ENCODE peak calls at places on chromosomes 2 and 18, in six cellular contexts. W is stimulated activated CD4-positive, alpha-beta T cell treated with anti-CD3 and anti-CD28 coated beads, Interleukin-2, amount 100 ng/mL, for 48 hours; Q is anterior cingulate cortex; Z is activated CD8-positive, alpha-beta memory T cell treated with anti-CD3 and anti-CD28 coated beads for 48 hours; M is activated CD4-positive, alpha-beta T cell treated with anti-CD3 and anti-CD28 coated beads for 48 hours; P is hippocampal formation. T is an unnamed sample.

GRCh38 chr18:77049938-77050337 is 82.6 kb downstream of the MBP start:
- DNase-seq in W (no peak), Q (no peak), Z (no peak), M (no peak), P (no peak), T (no peak)

GRCh38 chr2:238380785-238381184 is 45.9 kb upstream of the ASB1 start:
- DNase-seq in W (no peak), Q (no peak), Z (no peak), M (no peak), P (no peak), T (no peak)

GRCh38 chr18:582465-582864 is 2.3 kb downstream of the CETN1 start:
- DNase-seq in W (no peak), Q (no peak), Z (no peak), M (no peak), P (peak), T (no peak)

GRCh38 chr2:30233142-30233961 is 2.0 kb downstream of the LBH start:
- DNase-seq in W (no peak), Q (no peak), Z (no peak), M (no peak), P (no peak), T (no peak)

GRCh38 chr2:236286866-236287545 is 22.8 kb upstream of the ASB18 start:
- DNase-seq in W (no peak), Q (no peak), Z (no peak), M (no peak), P (no peak), T (no peak)

GRCh38 chr2:8586397-8587051 is 95.3 kb upstream of the ID2 start:
- DNase-seq in W (no peak), Q (no peak), Z (no peak), M (no peak), P (no peak), T (no peak)

GRCh38 chr18:44715841-44716240 is 35.2 kb downstream of the SETBP1 start:
- DNase-seq in W (no peak), Q (no peak), Z (no peak), M (no peak), P (no peak), T (no peak)

GRCh38 chr2:196957442-196957841 is 30.9 kb upstream of the PGAP1 start:
- DNase-seq in W (no peak), Q (no peak), Z (no peak), M (no peak), P (no peak), T (no peak)

GRCh38 chr2:214006601-214007000 is 404.3 kb upstream of the VWC2L start:
- DNase-seq in W (no peak), Q (no peak), Z (no peak), M (no peak), P (no peak), T (no peak)

GRCh38 chr18:3615374-3615773 is 165.4 kb downstream of the TGIF1 start:
- DNase-seq in W (no peak), Q (no peak), Z (no peak), M (no peak), P (no peak), T (no peak)

GRCh38 chr2:162989507-162989906 is 150.9 kb upstream of the KCNH7 start:
- DNase-seq in W (no peak), Q (no peak), Z (no peak), M (no peak), P (no peak), T (no peak)

GRCh38 chr2:199583676-199584075 is 125.9 kb upstream of the SATB2 start:
- DNase-seq in W (no peak), Q (no peak), Z (no peak), M (no peak), P (no peak), T (no peak)

GRCh38 chr2:145561152-145561551 is 1041.2 kb upstream of the ZEB2 start:
- DNase-seq in W (no peak), Q (no peak), Z (no peak), M (no peak), P (no peak), T (no peak)

GRCh38 chr2:8619071-8619470 is 62.8 kb upstream of the ID2 start:
- DNase-seq in W (no peak), Q (no peak), Z (no peak), M (no peak), P (no peak), T (no peak)

GRCh38 chr2:12106440-12107080 is 360.1 kb downstream of the LPIN1 start:
- DNase-seq in W (peak), Q (no peak), Z (peak), M (peak), P (no peak), T (peak)

GRCh38 chr2:158388159-158388558 is 68.4 kb downstream of the CCDC148 start:
- DNase-seq in W (no peak), Q (no peak), Z (no peak), M (no peak), P (no peak), T (no peak)

GRCh38 chr2:9423922-9424272 is 443 bp downstream of the CPSF3 start:
- DNase-seq in W (no peak), Q (no peak), Z (no peak), M (peak), P (no peak), T (no peak)

GRCh38 chr2:164141271-164141670 is 405.5 kb upstream of the FIGN start:
- DNase-seq in W (no peak), Q (no peak), Z (no peak), M (no peak), P (no peak), T (no peak)

GRCh38 chr2:16633632-16634430 is 31.8 kb downstream of the CYRIA start:
- DNase-seq in W (no peak), Q (no peak), Z (no peak), M (no peak), P (no peak), T (no peak)

GRCh38 chr2:128500136-128500800 is 181.6 kb upstream of the HS6ST1 start:
- DNase-seq in W (no peak), Q (no peak), Z (no peak), M (no peak), P (no peak), T (no peak)

GRCh38 chr2:41992056-41992699 is 55.6 kb upstream of the PKDCC start:
- DNase-seq in W (no peak), Q (no peak), Z (no peak), M (no peak), P (no peak), T (no peak)

GRCh38 chr2:2291500-2292260 is 39.4 kb downstream of the MYT1L start:
- DNase-seq in W (no peak), Q (no peak), Z (no peak), M (no peak), P (peak), T (no peak)

GRCh38 chr18:7221424-7222155 is 9.3 kb upstream of the LRRC30 start:
- DNase-seq in W (no peak), Q (no peak), Z (no peak), M (peak), P (no peak), T (no peak)